ENCODE peak calls at places on chromosomes 3 and 15, in seven cellular contexts. One of them, this sample, is unnamed.

GRCh38 chr3:171829841-171830559 is 13.1 kb upstream of the TMEM212 start:
- DNase-seq in NAMALWA: peak; percentile 53
- DNase-seq in NT2/D1: peak; percentile 63
- DNase-seq in HCEC 1CT: peak; percentile 83
- DNase-seq in epithelial cell of esophagus: peak; percentile 82
- DNase-seq in NCI-H2081: peak; percentile 61
- DNase-seq in DMS 273 treated with DMSO at 0.1 percent for 48 hours: peak; percentile 89
- DNase-seq in this sample: peak; percentile 79

GRCh38 chr3:13015286-13016082 is 57.7 kb downstream of the IQSEC1 start:
- DNase-seq in NCI-H2081: no peak
- DNase-seq in NT2/D1: no peak
- DNase-seq in DMS 273 treated with DMSO at 0.1 percent for 48 hours: no peak
- DNase-seq in NAMALWA: peak; percentile 90
- DNase-seq in epithelial cell of esophagus: no peak
- DNase-seq in HCEC 1CT: no peak
- DNase-seq in this sample: no peak

GRCh38 chr3:20739814-20740213 is 553.8 kb upstream of the SGO1 start:
- DNase-seq in NAMALWA: no peak
- DNase-seq in HCEC 1CT: no peak
- DNase-seq in epithelial cell of esophagus: no peak
- DNase-seq in NCI-H2081: no peak
- DNase-seq in NT2/D1: no peak
- DNase-seq in DMS 273 treated with DMSO at 0.1 percent for 48 hours: no peak
- DNase-seq in this sample: no peak

GRCh38 chr15:90264649-90265048 is 823 bp upstream of the NGRN start:
- DNase-seq in DMS 273 treated with DMSO at 0.1 percent for 48 hours: no peak
- DNase-seq in NCI-H2081: no peak
- DNase-seq in HCEC 1CT: no peak
- DNase-seq in NT2/D1: no peak
- DNase-seq in NAMALWA: no peak
- DNase-seq in epithelial cell of esophagus: peak; percentile 24
- DNase-seq in this sample: no peak

GRCh38 chr3:71177375-71177774 is 406.2 kb downstream of the FOXP1 start:
- DNase-seq in NCI-H2081: no peak
- DNase-seq in HCEC 1CT: no peak
- DNase-seq in NAMALWA: no peak
- DNase-seq in epithelial cell of esophagus: no peak
- DNase-seq in NT2/D1: no peak
- DNase-seq in DMS 273 treated with DMSO at 0.1 percent for 48 hours: no peak
- DNase-seq in this sample: no peak

GRCh38 chr3:13189639-13190375 is 116.6 kb upstream of the IQSEC1 start:
- DNase-seq in epithelial cell of esophagus: peak; percentile 17
- DNase-seq in DMS 273 treated with DMSO at 0.1 percent for 48 hours: no peak
- DNase-seq in NCI-H2081: no peak
- DNase-seq in HCEC 1CT: no peak
- DNase-seq in NT2/D1: no peak
- DNase-seq in NAMALWA: no peak
- DNase-seq in this sample: no peak

GRCh38 chr3:125322166-125322565 is 53.0 kb downstream of the ZNF148 start:
- DNase-seq in NCI-H2081: peak; percentile 59
- DNase-seq in HCEC 1CT: peak; percentile 68
- DNase-seq in NT2/D1: no peak
- DNase-seq in NAMALWA: no peak
- DNase-seq in epithelial cell of esophagus: peak; percentile 12
- DNase-seq in DMS 273 treated with DMSO at 0.1 percent for 48 hours: peak; percentile 99
- DNase-seq in this sample: no peak

GRCh38 chr15:42744200-42744599 is 7.3 kb upstream of the CDAN1 start:
- DNase-seq in DMS 273 treated with DMSO at 0.1 percent for 48 hours: no peak
- DNase-seq in NAMALWA: no peak
- DNase-seq in NCI-H2081: no peak
- DNase-seq in epithelial cell of esophagus: no peak
- DNase-seq in HCEC 1CT: no peak
- DNase-seq in NT2/D1: no peak
- DNase-seq in this sample: no peak

This sample was measured in SHP77 treated with DMSO at 0.1 percent for 48 hours.